ENCODE peak calls at places on chromosomes 5 and 9, in four cellular contexts. One of them, this sample, is unnamed.

GRCh38 chr9:78899006-78899405 is 602.1 kb downstream of the PSAT1 start:
- DNase-seq in esophagus squamous epithelium: no peak
- DNase-seq in gastrocnemius medialis: no peak
- DNase-seq in adrenal gland: no peak
- DNase-seq in this sample: no peak

GRCh38 chr9:89430995-89431394 is 66.9 kb downstream of the SEMA4D start:
- DNase-seq in esophagus squamous epithelium: no peak
- DNase-seq in gastrocnemius medialis: no peak
- DNase-seq in adrenal gland: no peak
- DNase-seq in this sample: peak

GRCh38 chr9:114909657-114910056 is 20.7 kb downstream of the TNFSF8 start:
- DNase-seq in esophagus squamous epithelium: no peak
- DNase-seq in gastrocnemius medialis: no peak
- DNase-seq in adrenal gland: no peak
- DNase-seq in this sample: no peak

GRCh38 chr5:37891832-37892231 is 52.0 kb upstream of the GDNF start:
- DNase-seq in esophagus squamous epithelium: no peak
- DNase-seq in gastrocnemius medialis: no peak
- DNase-seq in adrenal gland: no peak
- DNase-seq in this sample: no peak

GRCh38 chr5:149937610-149938009 is 7.0 kb downstream of the PDE6A start:
- DNase-seq in esophagus squamous epithelium: no peak
- DNase-seq in gastrocnemius medialis: no peak
- DNase-seq in adrenal gland: no peak
- DNase-seq in this sample: no peak

GRCh38 chr5:68543212-68543611 is 327.7 kb downstream of the PIK3R1 start:
- DNase-seq in esophagus squamous epithelium: no peak
- DNase-seq in gastrocnemius medialis: no peak
- DNase-seq in adrenal gland: no peak
- DNase-seq in this sample: no peak

GRCh38 chr5:96752341-96753016 is 55.3 kb downstream of the ERAP1 start:
- DNase-seq in esophagus squamous epithelium: no peak
- DNase-seq in gastrocnemius medialis: no peak
- DNase-seq in adrenal gland: no peak
- DNase-seq in this sample: no peak

GRCh38 chr5:89457411-89458329 is 574.7 kb upstream of the MEF2C start:
- DNase-seq in esophagus squamous epithelium: no peak
- DNase-seq in gastrocnemius medialis: peak
- DNase-seq in adrenal gland: peak
- DNase-seq in this sample: no peak

GRCh38 chr9:120730661-120731514 is 16.6 kb upstream of the MEGF9 start:
- DNase-seq in esophagus squamous epithelium: no peak
- DNase-seq in gastrocnemius medialis: no peak
- DNase-seq in adrenal gland: no peak
- DNase-seq in this sample: no peak

GRCh38 chr5:117255211-117256032 is 680.8 kb upstream of the SEMA6A start:
- DNase-seq in esophagus squamous epithelium: no peak
- DNase-seq in gastrocnemius medialis: no peak
- DNase-seq in adrenal gland: no peak
- DNase-seq in this sample: no peak

GRCh38 chr9:77305622-77306365 is 128.5 kb downstream of the VPS13A start:
- DNase-seq in esophagus squamous epithelium: no peak
- DNase-seq in gastrocnemius medialis: no peak
- DNase-seq in adrenal gland: no peak
- DNase-seq in this sample: no peak

GRCh38 chr5:96569332-96569731 is 92.8 kb upstream of the CAST start:
- DNase-seq in esophagus squamous epithelium: no peak
- DNase-seq in gastrocnemius medialis: no peak
- DNase-seq in adrenal gland: no peak
- DNase-seq in this sample: no peak

GRCh38 chr5:154519375-154519774 is 41.3 kb upstream of the HAND1 start:
- DNase-seq in esophagus squamous epithelium: no peak
- DNase-seq in gastrocnemius medialis: no peak
- DNase-seq in adrenal gland: no peak
- DNase-seq in this sample: no peak

GRCh38 chr5:42242210-42242609 is 181.0 kb upstream of the GHR start:
- DNase-seq in esophagus squamous epithelium: no peak
- DNase-seq in gastrocnemius medialis: no peak
- DNase-seq in adrenal gland: no peak
- DNase-seq in this sample: no peak

GRCh38 chr5:34866989-34867471 is 28.1 kb downstream of the TTC23L start:
- DNase-seq in esophagus squamous epithelium: no peak
- DNase-seq in gastrocnemius medialis: no peak
- DNase-seq in adrenal gland: peak
- DNase-seq in this sample: peak

GRCh38 chr5:73506459-73506955 is 8.3 kb downstream of the BTF3 start:
- DNase-seq in esophagus squamous epithelium: no peak
- DNase-seq in gastrocnemius medialis: no peak
- DNase-seq in adrenal gland: no peak
- DNase-seq in this sample: no peak

GRCh38 chr5:168317521-168318147 is 26.2 kb downstream of the WWC1 start:
- DNase-seq in esophagus squamous epithelium: no peak
- DNase-seq in gastrocnemius medialis: no peak
- DNase-seq in adrenal gland: no peak
- DNase-seq in this sample: no peak

DNA sequence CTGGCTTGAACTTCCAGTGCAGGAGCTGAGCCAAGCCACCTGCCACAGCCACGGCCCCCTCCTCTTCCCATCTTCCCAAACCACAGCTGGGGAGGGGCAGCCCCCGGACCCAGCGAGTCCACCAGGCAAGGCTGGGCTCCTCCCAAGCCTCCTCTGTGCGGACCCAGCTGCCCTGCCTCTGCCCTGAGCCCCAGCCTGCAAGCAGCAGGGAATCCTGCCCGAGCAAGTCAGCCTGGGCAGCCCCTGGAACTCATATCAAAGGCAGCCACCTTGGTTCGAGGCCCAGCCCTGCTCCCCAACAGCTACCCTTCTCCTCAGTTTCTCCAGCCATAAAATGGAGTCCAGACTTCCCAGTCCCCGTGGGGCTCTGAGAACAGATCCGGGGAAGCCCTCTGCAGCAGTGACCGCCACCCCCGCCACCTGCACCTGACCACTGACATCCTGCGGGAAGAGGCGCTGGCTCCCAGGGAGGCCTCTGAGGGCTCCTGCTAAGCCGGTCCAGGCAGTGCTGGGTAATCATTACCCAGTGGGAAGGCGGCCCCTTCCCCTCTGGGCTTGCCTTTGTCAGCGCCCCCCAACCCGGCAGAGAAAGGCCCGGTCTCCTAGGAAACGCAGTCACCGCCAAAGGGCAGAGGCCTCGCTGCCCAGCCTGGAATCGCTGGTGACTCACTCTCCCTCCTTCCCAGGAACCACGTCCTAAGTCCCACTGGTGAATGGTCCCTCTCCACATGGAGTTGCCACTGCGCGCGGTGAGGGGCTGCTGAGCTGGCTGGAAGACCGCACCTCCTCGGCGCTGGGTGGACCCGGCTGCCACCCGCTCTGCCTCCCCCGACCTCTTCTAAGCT is 1.5 kb downstream of the VAV2 start:
- DNase-seq in esophagus squamous epithelium: no peak
- DNase-seq in gastrocnemius medialis: no peak
- DNase-seq in adrenal gland: peak
- DNase-seq in this sample: peak
- TF ChIP-seq POLR2A in esophagus squamous epithelium: no peak
- TF ChIP-seq POLR2A in gastrocnemius medialis: no peak
- TF ChIP-seq POLR2A in adrenal gland: peak
- TF ChIP-seq POLR2A in this sample: peak

GRCh38 chr5:61245486-61245885 is 83.2 kb upstream of the SMIM15 start:
- DNase-seq in esophagus squamous epithelium: no peak
- DNase-seq in gastrocnemius medialis: no peak
- DNase-seq in adrenal gland: no peak
- DNase-seq in this sample: peak
- H3K4me3 ChIP-seq in esophagus squamous epithelium: no peak
- H3K4me3 ChIP-seq in gastrocnemius medialis: no peak
- H3K4me3 ChIP-seq in adrenal gland: no peak
- H3K4me3 ChIP-seq in this sample: no peak

DNA sequence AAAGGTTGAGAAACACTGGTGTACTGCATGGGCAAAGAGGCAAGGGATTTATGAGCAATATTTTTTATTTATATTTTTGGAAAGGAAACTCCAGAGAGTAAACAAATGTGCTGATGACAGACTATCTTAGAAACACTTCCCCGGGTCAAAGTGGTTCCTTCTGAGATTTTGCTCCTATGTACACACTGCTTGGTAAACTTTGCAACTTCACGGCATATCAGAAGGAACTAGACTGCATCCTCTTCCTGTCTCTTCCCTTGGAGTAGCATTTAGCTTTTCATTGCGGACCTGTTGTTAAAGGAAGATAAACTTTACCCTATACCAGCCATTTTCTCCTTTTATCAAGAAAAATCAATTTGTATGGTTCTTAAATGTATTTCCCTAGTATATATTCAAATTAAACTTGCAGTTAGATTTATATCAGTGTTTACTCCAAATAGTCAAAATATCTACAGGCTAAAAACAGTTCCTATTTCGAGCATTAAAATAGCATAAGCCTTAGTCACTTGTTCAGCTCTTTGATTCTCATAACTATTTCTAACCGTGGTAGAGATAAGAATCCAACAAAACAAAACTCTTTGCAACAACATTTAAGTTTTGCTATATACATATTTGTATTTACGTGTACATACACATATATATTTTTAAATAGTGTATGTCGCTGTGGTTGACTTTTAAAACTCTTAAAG is 48.0 kb upstream of the LRRC19 start:
- DNase-seq in esophagus squamous epithelium: no peak
- DNase-seq in gastrocnemius medialis: no peak
- DNase-seq in adrenal gland: no peak
- DNase-seq in this sample: no peak
- TF ChIP-seq POLR2A in esophagus squamous epithelium: no peak
- TF ChIP-seq POLR2A in gastrocnemius medialis: no peak
- TF ChIP-seq POLR2A in adrenal gland: no peak
- TF ChIP-seq POLR2A in this sample: no peak

GRCh38 chr5:111224561-111224989 is 391 bp downstream of the CAMK4 start:
- DNase-seq in esophagus squamous epithelium: no peak
- DNase-seq in gastrocnemius medialis: no peak
- DNase-seq in adrenal gland: no peak
- DNase-seq in this sample: no peak

GRCh38 chr5:111223790-111224560 is at the start of gene CAMK4:
- DNase-seq in esophagus squamous epithelium: no peak
- DNase-seq in gastrocnemius medialis: peak
- DNase-seq in adrenal gland: peak
- DNase-seq in this sample: peak

GRCh38 chr5:111221139-111221538 is 3.0 kb upstream of the CAMK4 start:
- DNase-seq in esophagus squamous epithelium: no peak
- DNase-seq in gastrocnemius medialis: no peak
- DNase-seq in adrenal gland: no peak
- DNase-seq in this sample: no peak

GRCh38 chr5:111225926-111226325 is 1.7 kb downstream of the CAMK4 start:
- DNase-seq in esophagus squamous epithelium: no peak
- DNase-seq in gastrocnemius medialis: no peak
- DNase-seq in adrenal gland: no peak
- DNase-seq in this sample: no peak

DNA sequence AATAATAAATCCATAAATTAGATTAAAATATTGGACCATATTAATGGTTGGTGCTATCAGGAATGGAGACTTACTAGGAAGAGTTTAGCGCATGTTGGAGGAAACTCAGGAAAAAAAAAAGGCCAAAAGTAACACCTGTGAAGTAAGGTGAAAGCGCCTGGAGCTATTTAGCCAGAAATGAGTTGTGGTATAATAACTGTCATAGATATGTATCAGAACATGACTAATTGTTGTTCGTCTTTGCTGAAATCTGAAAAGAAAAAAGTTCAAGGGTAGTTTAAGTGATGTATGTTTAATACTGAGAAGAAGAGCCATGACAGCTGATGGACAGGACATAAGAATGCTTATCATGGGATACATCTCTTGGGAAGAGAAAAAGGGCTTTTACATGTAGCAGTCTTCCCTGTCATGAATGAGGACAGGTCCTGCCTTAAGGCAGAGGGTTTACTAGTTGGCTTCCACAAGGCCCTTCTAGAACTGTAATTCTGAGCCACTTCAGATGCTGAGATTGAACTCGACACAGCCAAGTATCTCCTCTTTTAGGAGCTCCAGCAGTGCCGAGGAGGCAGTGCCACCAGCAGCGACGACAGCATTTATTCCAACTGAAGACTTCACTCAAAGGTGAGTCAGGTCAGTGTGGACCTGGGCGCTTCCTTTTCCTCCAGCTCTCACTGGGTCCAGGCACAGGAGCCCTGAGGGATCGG is 946 bp upstream of the CAMK4 start:
- DNase-seq in esophagus squamous epithelium: no peak
- DNase-seq in gastrocnemius medialis: no peak
- DNase-seq in adrenal gland: no peak
- DNase-seq in this sample: no peak
- H3K4me3 ChIP-seq in esophagus squamous epithelium: peak
- H3K4me3 ChIP-seq in gastrocnemius medialis: peak
- H3K4me3 ChIP-seq in adrenal gland: no peak
- H3K4me3 ChIP-seq in this sample: no peak

GRCh38 chr9:136471802-136472487 is 10.9 kb downstream of the SEC16A start:
- DNase-seq in esophagus squamous epithelium: no peak
- DNase-seq in gastrocnemius medialis: no peak
- DNase-seq in adrenal gland: no peak
- DNase-seq in this sample: no peak

GRCh38 chr9:136473354-136473721 is 9.5 kb downstream of the SEC16A start:
- DNase-seq in esophagus squamous epithelium: no peak
- DNase-seq in gastrocnemius medialis: no peak
- DNase-seq in adrenal gland: no peak
- DNase-seq in this sample: no peak

GRCh38 chr9:136472640-136473353 is 10.0 kb downstream of the SEC16A start:
- DNase-seq in esophagus squamous epithelium: no peak
- DNase-seq in gastrocnemius medialis: no peak
- DNase-seq in adrenal gland: no peak
- DNase-seq in this sample: no peak

GRCh38 chr9:136474974-136475865 is 7.6 kb downstream of the SEC16A start:
- DNase-seq in esophagus squamous epithelium: no peak
- DNase-seq in gastrocnemius medialis: no peak
- DNase-seq in adrenal gland: no peak
- DNase-seq in this sample: no peak

GRCh38 chr9:136474021-136474640 is 8.7 kb downstream of the SEC16A start:
- DNase-seq in esophagus squamous epithelium: no peak
- DNase-seq in gastrocnemius medialis: no peak
- DNase-seq in adrenal gland: no peak
- DNase-seq in this sample: no peak
- TF ChIP-seq POLR2A in esophagus squamous epithelium: no peak
- TF ChIP-seq POLR2A in gastrocnemius medialis: no peak
- TF ChIP-seq POLR2A in adrenal gland: no peak
- TF ChIP-seq POLR2A in this sample: no peak

This sample was measured in transverse colon.